ENCODE peak calls at places on chromosome 17, in six cellular contexts. K is neural crest cell, N is H9, D is dorsolateral prefrontal cortex, Z is A549, E is osteoblast. H is an unnamed sample.
A peak's percentile ranks its signal among the peaks of the same experiment; 100 is the strongest.

GRCh38 chr17:82495844-82496528 is 23.5 kb upstream of the FOXK2 start:
- DNase-seq in D (no peak), N (peak; percentile 97), Z (no peak), E (peak; percentile 15), K (no peak), H (no peak)

GRCh38 chr17:550776-551175 is 163.9 kb downstream of the VPS53 start:
- DNase-seq in K (no peak), Z (no peak), E (peak; percentile 83), N (no peak), D (no peak), H (no peak)

GRCh38 chr17:68061512-68062313 is 26.2 kb downstream of the KPNA2 start:
- DNase-seq in N (no peak), Z (no peak), D (no peak), K (no peak), E (no peak), H (no peak)

GRCh38 chr17:74776044-74776962 is at the start of gene NAT9:
- DNase-seq in D (peak; percentile 90), E (peak; percentile 100), K (peak; percentile 99), N (peak; percentile 100), Z (peak; percentile 97), H (peak; percentile 99)

GRCh38 chr17:36946726-36947091 is 2.0 kb upstream of the AATF start:
- DNase-seq in N (no peak), K (no peak), E (peak; percentile 48), Z (no peak), D (no peak), H (no peak)

GRCh38 chr17:71023631-71024030 is 854.3 kb downstream of the KCNJ2 start:
- DNase-seq in D (no peak), Z (no peak), N (no peak), K (no peak), E (no peak), H (no peak)

GRCh38 chr17:7740481-7741001 is 23.0 kb downstream of the DNAH2 start:
- DNase-seq in D (no peak), K (no peak), N (no peak), Z (no peak), E (no peak), H (no peak)

GRCh38 chr17:31216053-31216751 is 80.8 kb downstream of the OMG start:
- DNase-seq in D (no peak), Z (peak; percentile 62), E (peak; percentile 62), N (no peak), K (no peak), H (no peak)

GRCh38 chr17:81090361-81091133 is 55.6 kb downstream of the BAIAP2 start:
- DNase-seq in K (no peak), N (peak; percentile 95), Z (peak; percentile 44), D (no peak), E (no peak), H (no peak)

GRCh38 chr17:67046398-67046797 is 2.0 kb downstream of the CACNG1 start:
- DNase-seq in N (no peak), K (no peak), Z (no peak), D (no peak), E (peak; percentile 35), H (no peak)

GRCh38 chr17:79714129-79714528 is 16.6 kb upstream of the ENPP7 start:
- DNase-seq in K (no peak), Z (no peak), D (no peak), N (no peak), E (peak; percentile 68), H (no peak)

GRCh38 chr17:44642861-44643260 is 13.4 kb upstream of the MEIOC start:
- DNase-seq in D (no peak), Z (no peak), K (no peak), E (no peak), N (no peak), H (no peak)

GRCh38 chr17:38598536-38598935 is 7.2 kb downstream of the SRCIN1 start:
- DNase-seq in D (no peak), K (peak; percentile 55), Z (peak; percentile 89), E (peak; percentile 93), N (peak; percentile 99), H (no peak)

GRCh38 chr17:45170976-45171337 is 9.3 kb downstream of the HEXIM2 start:
- DNase-seq in Z (peak; percentile 93), E (peak; percentile 91), N (peak; percentile 38), D (peak; percentile 40), K (no peak), H (no peak)

GRCh38 chr17:37650419-37651003 is 7.3 kb upstream of the DDX52 start:
- DNase-seq in K (peak; percentile 27), D (no peak), N (peak; percentile 44), Z (peak; percentile 76), E (no peak), H (no peak)

GRCh38 chr17:78728495-78728894 is 53.6 kb downstream of the CYTH1 start:
- DNase-seq in D (no peak), K (no peak), E (no peak), Z (no peak), N (no peak), H (no peak)

GRCh38 chr17:27158390-27158789 is 135.5 kb upstream of the WSB1 start:
- DNase-seq in N (no peak), E (no peak), K (no peak), D (no peak), Z (no peak), H (no peak)

GRCh38 chr17:50262001-50262794 is 12.1 kb upstream of the TMEM92 start:
- DNase-seq in N (peak; percentile 35), K (no peak), Z (no peak), D (no peak), E (peak; percentile 78), H (no peak)

GRCh38 chr17:8126306-8127066 is 2.6 kb upstream of the HES7 start:
- DNase-seq in D (peak; percentile 59), N (peak; percentile 75), Z (peak; percentile 80), K (peak; percentile 30), E (peak; percentile 91), H (no peak)

GRCh38 chr17:48326311-48326710 is 103.7 kb downstream of the SKAP1 start:
- DNase-seq in Z (no peak), E (no peak), K (no peak), D (no peak), N (no peak), H (no peak)

GRCh38 chr17:48505788-48506187 is 25.0 kb downstream of the HOXB1 start:
- DNase-seq in K (no peak), Z (peak; percentile 89), N (no peak), E (no peak), D (no peak), H (peak; percentile 35)

GRCh38 chr17:3907483-3908216 is 8.6 kb downstream of the P2RX1 start:
- DNase-seq in E (no peak), Z (peak; percentile 40), K (no peak), N (peak; percentile 79), D (no peak), H (no peak)

GRCh38 chr17:49577978-49578893 is 2.6 kb downstream of the NXPH3 start:
- DNase-seq in Z (no peak), K (no peak), D (no peak), E (peak; percentile 64), N (no peak), H (no peak)

GRCh38 chr17:41167561-41167960 is 460 bp downstream of the KRTAP4-3 start:
- DNase-seq in E (no peak), Z (no peak), K (no peak), N (no peak), D (no peak), H (no peak)

GRCh38 chr17:41163828-41164227 is 3.3 kb upstream of the KRTAP4-4 start:
- DNase-seq in E (peak; percentile 37), Z (no peak), N (no peak), K (no peak), D (no peak), H (no peak)

GRCh38 chr17:41171881-41172280 is 3.9 kb upstream of the KRTAP4-3 start:
- DNase-seq in Z (no peak), D (no peak), E (no peak), K (no peak), N (no peak), H (no peak)

DNA sequence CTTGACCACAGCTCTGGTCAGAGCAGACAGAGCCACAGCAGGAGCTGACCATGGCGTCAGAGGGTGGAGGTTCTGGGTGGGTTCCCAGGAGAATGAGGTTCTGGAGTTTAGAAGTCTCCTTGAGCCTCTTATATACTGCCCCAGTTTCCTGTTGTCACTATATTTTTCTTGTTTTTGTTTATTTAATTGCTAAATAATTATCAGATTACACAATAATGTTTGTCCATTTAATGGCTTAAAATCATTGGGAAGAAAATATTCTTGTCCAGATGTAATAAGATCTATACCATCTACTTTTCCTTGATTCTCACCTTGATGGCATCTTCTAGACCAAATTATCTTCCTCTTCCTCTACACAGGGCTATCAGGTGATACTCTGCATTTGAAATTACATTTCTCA is at the start of gene KRTAP4-3:
- DNase-seq in E (no peak), D (no peak), Z (no peak), N (no peak), K (no peak), H (no peak)
- TF ChIP-seq CTCF in E (no peak), D (no peak), Z (no peak), N (no peak), K (no peak), H (no peak)

DNA sequence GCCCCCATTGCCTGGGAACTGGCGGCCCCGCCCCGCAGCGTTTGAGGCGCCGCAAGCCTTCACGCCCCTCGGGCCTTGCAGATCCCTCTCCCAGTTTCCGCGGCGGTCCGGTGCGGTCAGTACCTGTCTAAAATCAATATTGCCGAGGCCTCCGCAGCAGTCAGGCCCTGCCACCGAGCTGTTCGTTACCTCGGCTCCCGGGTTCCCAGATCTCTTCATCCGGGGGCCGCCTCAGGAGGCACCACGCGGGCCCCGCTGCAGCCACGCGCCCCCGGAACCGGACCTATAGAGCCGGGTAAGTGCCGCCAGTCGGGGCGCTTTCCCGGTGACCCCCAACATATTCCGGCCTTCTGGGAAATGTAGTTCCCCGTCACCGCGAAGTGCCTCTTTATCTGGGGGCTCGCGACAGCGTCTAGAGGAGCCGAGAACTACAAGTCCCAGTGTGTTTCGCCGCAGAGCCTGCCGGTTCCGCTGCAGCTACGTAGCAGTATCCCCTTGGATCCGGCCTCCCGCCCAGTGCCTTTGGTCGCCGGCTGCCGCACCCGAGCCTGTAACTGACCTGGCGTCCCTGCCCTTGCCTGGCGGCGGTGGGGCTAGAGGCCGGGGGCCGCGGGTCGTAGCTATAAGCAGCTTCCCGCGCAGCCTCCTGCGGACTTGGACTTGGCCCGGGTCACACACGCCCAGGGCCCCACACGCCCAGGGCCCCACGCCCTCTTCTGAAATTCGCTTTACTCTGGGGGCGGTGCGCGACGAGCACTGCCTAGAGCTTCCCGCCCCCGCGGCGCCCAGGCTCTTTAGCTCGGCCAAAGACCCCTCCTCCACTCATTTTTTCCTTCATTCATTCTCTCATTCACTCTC is at the start of gene PEMT:
- DNase-seq in D (peak; percentile 97), E (peak; percentile 98), Z (peak; percentile 100), N (peak; percentile 99), K (peak; percentile 86), H (peak; percentile 88)
- TF ChIP-seq CTCF in D (peak; percentile 38), E (no peak), Z (no peak), N (no peak), K (no peak), H (no peak)

DNA sequence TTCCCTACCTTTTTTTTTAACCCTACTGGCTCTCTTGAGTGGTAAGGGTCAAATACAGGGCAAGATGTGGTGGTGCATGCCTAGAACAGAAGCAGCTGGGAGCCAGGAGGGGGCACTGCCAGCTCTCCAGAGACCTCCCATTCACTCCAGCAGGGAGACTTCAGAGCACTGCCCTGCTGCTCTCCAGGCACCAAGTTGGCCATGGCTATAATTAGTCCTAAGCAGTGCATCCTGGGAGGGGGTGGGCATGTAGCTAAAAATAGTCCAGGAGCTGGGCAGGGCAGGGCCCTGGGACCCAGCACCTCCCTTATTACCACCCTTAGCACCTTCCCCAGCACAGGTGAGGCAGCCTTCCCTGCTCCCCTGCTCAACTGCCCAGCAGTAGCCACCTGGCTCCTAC is 3.5 kb downstream of the CORO6 start:
- DNase-seq in N (peak; percentile 81), E (peak; percentile 93), K (no peak), D (no peak), Z (peak; percentile 73), H (no peak)
- TF ChIP-seq CTCF in N (peak; percentile 56), E (peak; percentile 33), K (peak; percentile 22), D (peak; percentile 35), Z (peak; percentile 29), H (no peak)

GRCh38 chr17:5486206-5487124 is at the start of gene MIS12:
- DNase-seq in Z (peak; percentile 100), D (peak; percentile 99), K (peak; percentile 90), N (peak; percentile 100), E (peak; percentile 98), H (peak; percentile 92)
- TF ChIP-seq CTCF in Z (no peak), D (no peak), K (no peak), N (no peak), E (no peak), H (no peak)